ENCODE peak calls at places on chromosomes 12 and 14, in ten cellular contexts. G, I, L, B, Y, M, D, A, N and F are unnamed samples.

GRCh38 chr14:81625343-81625742 is 91.7 kb upstream of the SEL1L start:
- DNase-seq in G (peak), Y (no peak), B (peak), D (peak), M (no peak), I (no peak), A (no peak), N (no peak), L (no peak), F (no peak)

GRCh38 chr12:19959353-19959752 is 409.0 kb upstream of the PDE3A start:
- DNase-seq in A (no peak), M (no peak), N (no peak), Y (no peak), L (no peak), B (no peak), I (no peak), G (no peak), D (no peak), F (no peak)

GRCh38 chr12:124479680-124480468 is 87.5 kb downstream of the NCOR2 start:
- DNase-seq in B (no peak), M (no peak), Y (no peak), G (no peak), N (no peak), D (no peak), I (no peak), L (no peak), A (peak), F (no peak)

GRCh38 chr14:99318091-99318958 is 46.3 kb upstream of the BCL11B start:
- DNase-seq in I (no peak), A (no peak), Y (peak), G (no peak), B (peak), L (no peak), N (no peak), M (no peak), D (peak), F (no peak)

GRCh38 chr12:82426081-82426480 is 67.8 kb downstream of the METTL25 start:
- DNase-seq in A (no peak), G (no peak), L (no peak), B (no peak), I (no peak), Y (no peak), N (no peak), M (no peak), D (no peak), F (no peak)

GRCh38 chr14:98114122-98114895 is 1157.7 kb downstream of the BCL11B start:
- DNase-seq in B (no peak), G (no peak), N (no peak), M (no peak), I (no peak), A (no peak), Y (no peak), L (no peak), D (no peak), F (no peak)

GRCh38 chr12:121423253-121423652 is 23.3 kb downstream of the RNF34 start:
- DNase-seq in B (no peak), Y (no peak), L (no peak), A (peak), N (no peak), I (no peak), M (no peak), G (no peak), D (no peak), F (no peak)

GRCh38 chr12:34347367-34347766 is 325.1 kb downstream of the ALG10 start:
- DNase-seq in Y (no peak), N (no peak), A (no peak), L (no peak), M (no peak), D (peak), G (peak), I (no peak), B (peak), F (no peak)

GRCh38 chr14:69784942-69785341 is 12.1 kb downstream of the SLC10A1 start:
- DNase-seq in G (no peak), N (no peak), D (no peak), B (no peak), A (no peak), Y (no peak), I (no peak), L (no peak), M (no peak), F (no peak)

GRCh38 chr12:52261211-52261484 is 13.3 kb upstream of the KRT86 start:
- DNase-seq in A (no peak), G (no peak), I (no peak), D (no peak), B (no peak), N (no peak), L (no peak), Y (no peak), M (no peak), F (no peak)

GRCh38 chr14:96001866-96002510 is 37.2 kb upstream of the C14orf132 start:
- DNase-seq in M (no peak), I (no peak), N (no peak), G (no peak), A (no peak), D (no peak), L (no peak), B (no peak), Y (no peak), F (no peak)

DNA sequence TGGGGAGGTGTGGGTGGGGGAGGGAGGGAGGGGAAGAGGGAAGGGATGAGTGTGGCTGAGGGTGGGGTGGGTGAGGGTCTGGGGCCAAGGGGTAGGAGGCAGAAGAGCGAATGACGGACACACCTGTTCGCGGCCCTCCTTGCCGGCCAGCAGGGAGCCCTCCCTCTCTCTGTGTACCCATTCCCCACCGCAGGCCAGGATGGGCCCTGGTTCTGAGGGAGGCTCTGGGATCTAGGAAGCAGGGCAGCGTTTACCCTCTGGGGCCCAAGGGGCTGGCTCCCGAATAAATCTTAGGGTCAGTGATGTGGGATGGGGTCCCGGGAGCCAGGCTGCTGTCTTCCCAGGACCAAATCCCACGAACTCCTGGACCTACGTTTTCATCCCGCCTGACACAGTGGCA is 46.0 kb upstream of the ESRRB start:
- DNase-seq in D (no peak), G (no peak), I (no peak), B (no peak), Y (no peak), M (no peak), A (no peak), N (no peak), L (peak), F (no peak)
- H3K4me3 ChIP-seq in D (no peak), G (no peak), I (no peak), B (no peak), Y (no peak), M (no peak), A (no peak), N (no peak), L (no peak), F (no peak)

GRCh38 chr12:128790221-128790620 is 33.5 kb downstream of the SLC15A4 start:
- DNase-seq in N (no peak), B (no peak), I (no peak), A (no peak), D (no peak), Y (no peak), L (peak), M (no peak), G (no peak), F (no peak)

GRCh38 chr12:128789356-128789929 is 34.3 kb downstream of the SLC15A4 start:
- DNase-seq in D (no peak), N (no peak), M (no peak), B (no peak), Y (no peak), G (no peak), I (no peak), A (no peak), L (peak), F (no peak)

GRCh38 chr12:128792398-128792797 is 31.4 kb downstream of the SLC15A4 start:
- DNase-seq in L (peak), M (no peak), Y (no peak), I (peak), N (no peak), G (peak), B (no peak), D (no peak), A (no peak), F (no peak)

GRCh38 chr12:128791395-128792322 is 32.1 kb downstream of the SLC15A4 start:
- DNase-seq in G (peak), D (no peak), A (no peak), I (no peak), M (no peak), N (no peak), B (no peak), Y (peak), L (peak), F (no peak)

GRCh38 chr12:128790653-128791373 is 32.9 kb downstream of the SLC15A4 start:
- DNase-seq in Y (no peak), I (no peak), A (no peak), D (no peak), N (no peak), M (no peak), L (peak), G (no peak), B (no peak), F (no peak)
- TF ChIP-seq CTCF in Y (no peak), I (no peak), A (no peak), D (no peak), N (no peak), M (no peak), L (no peak), G (no peak), B (no peak), F (no peak)

DNA sequence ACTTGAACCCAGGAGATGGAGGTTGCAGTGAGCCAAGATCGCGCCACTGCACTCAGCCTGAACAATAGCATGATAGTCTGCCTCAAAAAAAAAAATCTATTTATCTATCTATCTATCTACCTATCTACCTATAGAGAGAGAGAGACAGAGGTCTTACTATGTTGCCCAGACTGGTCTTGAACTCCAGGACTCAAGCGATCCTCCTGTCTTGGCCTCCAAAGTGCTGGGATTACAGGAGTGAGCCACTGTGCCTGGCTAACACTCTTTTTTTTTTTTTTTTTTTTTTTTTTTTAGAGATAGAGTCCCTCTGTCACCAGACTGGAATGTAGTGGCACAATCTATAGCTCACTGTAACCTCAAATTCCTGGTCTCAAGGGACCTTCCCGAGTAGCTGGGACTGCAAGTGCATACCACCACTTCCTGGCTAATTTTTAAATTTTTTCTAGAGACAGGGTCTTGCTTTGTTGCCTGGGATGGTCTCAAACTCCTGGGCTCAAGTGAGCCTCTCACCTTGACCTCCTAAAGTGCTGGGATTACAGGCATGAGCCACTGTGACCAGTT is 1.9 kb downstream of the FAM186A start:
- DNase-seq in D (peak), Y (no peak), I (no peak), G (no peak), A (no peak), M (no peak), N (no peak), L (no peak), B (no peak), F (no peak)
- TF ChIP-seq EP300 in D (no peak), Y (no peak), I (no peak), G (no peak), A (no peak), M (no peak), N (no peak), L (no peak), B (no peak), F (no peak)

GRCh38 chr14:35808076-35808657 is 928 bp downstream of the RALGAPA1 start:
- DNase-seq in Y (peak), M (no peak), I (peak), A (no peak), B (peak), L (no peak), G (no peak), D (no peak), N (no peak), F (no peak)

GRCh38 chr14:35807131-35807961 is 1.7 kb downstream of the RALGAPA1 start:
- DNase-seq in G (no peak), L (no peak), A (no peak), N (no peak), M (no peak), D (peak), B (no peak), I (no peak), Y (no peak), F (no peak)

GRCh38 chr14:35806006-35806907 is 2.8 kb downstream of the RALGAPA1 start:
- DNase-seq in I (no peak), Y (no peak), L (no peak), A (no peak), N (no peak), B (no peak), G (no peak), M (no peak), D (peak), F (no peak)

GRCh38 chr14:35810963-35811362 is 1.9 kb upstream of the RALGAPA1 start:
- DNase-seq in A (no peak), N (no peak), B (no peak), Y (no peak), D (no peak), M (no peak), I (no peak), L (no peak), G (no peak), F (no peak)

DNA sequence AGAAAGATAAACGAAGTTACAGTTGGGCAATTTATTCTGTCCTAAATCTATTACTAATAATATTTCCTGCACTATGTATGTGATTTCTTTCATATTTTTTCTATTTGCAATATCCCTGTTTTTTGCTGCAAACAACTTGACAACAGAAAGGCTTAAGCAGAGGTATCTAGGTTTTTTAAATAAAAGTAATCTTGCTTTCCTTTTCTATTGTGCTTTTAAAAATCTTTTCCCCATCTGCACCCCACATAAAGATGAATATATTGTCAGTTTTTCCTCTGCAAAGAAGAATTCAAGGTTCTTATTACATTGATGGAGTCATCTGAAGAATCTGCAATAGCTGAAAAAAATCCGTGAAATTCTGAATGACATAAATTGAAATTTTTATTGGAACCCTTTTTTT is 502 bp upstream of the RALGAPA1 start:
- DNase-seq in G (no peak), Y (no peak), L (no peak), B (no peak), D (no peak), A (no peak), N (no peak), I (no peak), M (no peak), F (no peak)
- H3K4me3 ChIP-seq in G (no peak), Y (peak), L (peak), B (peak), D (peak), A (no peak), N (no peak), I (peak), M (peak), F (peak)

GRCh38 chr14:53968756-53969155 is 12.1 kb upstream of the BMP4 start:
- DNase-seq in M (no peak), A (no peak), Y (no peak), G (no peak), B (no peak), N (no peak), D (no peak), I (no peak), L (no peak), F (no peak)
- TF ChIP-seq CTCF in M (no peak), A (no peak), Y (no peak), G (no peak), B (no peak), N (no peak), D (no peak), I (no peak), L (no peak), F (no peak)

DNA sequence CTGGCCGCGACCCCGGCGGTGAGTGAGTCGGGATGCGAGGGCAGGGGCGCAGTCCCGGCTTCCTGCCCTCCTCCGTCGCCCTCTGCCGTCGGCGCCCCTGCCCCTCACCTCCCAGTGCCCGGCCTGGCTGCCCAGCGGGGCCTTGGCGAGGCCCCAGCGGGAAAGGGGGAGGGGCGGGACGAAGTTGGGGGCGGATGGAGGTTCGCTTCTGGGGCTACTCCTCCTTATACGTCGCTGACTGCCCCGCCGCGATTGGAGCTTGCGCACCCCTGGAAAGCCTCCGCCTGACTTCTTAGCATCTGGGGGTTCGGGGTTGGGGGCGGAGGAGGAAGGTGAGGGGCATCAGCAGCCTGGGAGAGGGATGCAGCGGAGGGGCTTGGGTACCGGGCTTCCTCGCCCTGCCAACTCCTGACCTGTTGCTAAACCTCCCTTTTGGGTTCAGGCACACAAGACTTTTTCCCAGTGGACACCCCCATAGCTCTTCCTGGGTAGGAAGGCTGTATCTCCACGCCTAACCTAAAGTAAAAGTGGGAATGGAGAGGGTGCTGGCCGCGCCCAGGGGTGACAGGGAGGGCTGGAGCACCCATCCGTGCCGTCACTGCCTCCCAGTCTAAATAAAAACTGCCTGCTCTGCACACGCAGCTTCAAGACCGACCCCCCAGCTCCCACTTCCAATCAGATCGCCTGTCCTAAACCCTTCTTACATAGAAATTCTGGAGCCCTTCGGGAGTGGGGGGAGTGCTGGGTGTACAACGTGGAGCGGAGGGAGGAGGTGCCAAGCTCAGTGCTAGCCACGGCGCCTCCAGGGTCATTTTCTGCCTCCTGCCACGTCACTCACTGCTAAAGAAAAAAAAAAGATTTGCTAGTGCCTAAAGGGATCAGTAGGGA is 585 bp downstream of the TMEM263 start:
- DNase-seq in A (peak), B (peak), M (peak), D (peak), Y (peak), L (peak), N (peak), I (peak), G (peak), F (peak)
- TF ChIP-seq EP300 in A (no peak), B (no peak), M (no peak), D (no peak), Y (no peak), L (no peak), N (no peak), I (no peak), G (no peak), F (no peak)

DNA sequence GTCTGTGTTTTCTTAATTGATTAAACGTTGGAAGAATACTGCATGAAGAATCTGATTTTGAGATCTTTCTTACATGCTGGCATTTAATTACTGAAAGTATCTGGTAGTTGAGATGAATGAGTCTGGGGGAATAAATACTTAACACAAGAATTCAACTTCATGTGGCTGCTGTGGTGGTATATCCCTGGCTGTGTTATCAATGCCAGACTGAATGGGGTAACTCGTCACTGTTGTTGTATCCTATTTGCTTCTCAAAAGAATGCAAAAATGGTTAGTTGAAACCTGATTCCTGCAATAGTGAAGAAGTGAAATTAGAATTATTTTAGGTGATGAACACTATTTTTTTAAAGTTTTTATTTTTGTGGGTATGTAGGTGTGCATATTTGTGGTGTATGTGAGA is 72.5 kb downstream of the HMGA2 start:
- DNase-seq in G (no peak), L (no peak), I (no peak), A (no peak), Y (no peak), B (no peak), M (no peak), D (no peak), N (no peak), F (no peak)
- H3K4me3 ChIP-seq in G (no peak), L (no peak), I (no peak), A (no peak), Y (no peak), B (no peak), M (peak), D (peak), N (no peak), F (no peak)

GRCh38 chr14:100540141-100540925 is 46.9 kb downstream of the BEGAIN start:
- DNase-seq in I (no peak), L (peak), N (no peak), A (peak), D (peak), G (peak), Y (no peak), M (no peak), B (peak), F (peak)
- TF ChIP-seq CTCF in I (no peak), L (no peak), N (no peak), A (no peak), D (peak), G (peak), Y (no peak), M (no peak), B (peak), F (no peak)

GRCh38 chr14:33085799-33086198 is 147.1 kb downstream of the NPAS3 start:
- DNase-seq in A (no peak), B (no peak), M (no peak), I (no peak), L (no peak), Y (no peak), D (no peak), N (no peak), G (no peak), F (no peak)

GRCh38 chr14:33081259-33081658 is 142.6 kb downstream of the NPAS3 start:
- DNase-seq in L (no peak), N (no peak), D (no peak), A (no peak), I (no peak), M (no peak), Y (no peak), B (no peak), G (no peak), F (no peak)
- TF ChIP-seq EP300 in L (no peak), N (no peak), D (no peak), A (no peak), I (no peak), M (no peak), Y (no peak), B (no peak), G (no peak), F (no peak)